ENCODE peak calls at places on chromosomes 7 and 10, in ten cellular contexts. S, N, G, T, J, K, Y, Z, M and A are unnamed samples.

GRCh38 chr7:30682131-30683083 is at the start of gene CRHR2:
- DNase-seq in Y (no peak), T (no peak), Z (peak), N (no peak), J (no peak), G (no peak), K (no peak), S (no peak), M (peak), A (peak)

GRCh38 chr10:92914478-92915066 is 66.3 kb downstream of the EXOC6 start:
- DNase-seq in Z (peak), T (peak), S (peak), M (peak), Y (peak), K (peak), N (no peak), G (no peak), J (no peak), A (peak)

GRCh38 chr10:86385806-86386205 is 19.2 kb upstream of the GRID1 start:
- DNase-seq in J (no peak), Y (peak), S (no peak), Z (no peak), T (no peak), G (no peak), N (peak), M (no peak), K (no peak), A (no peak)

GRCh38 chr7:100488333-100489095 is 4.8 kb downstream of the NYAP1 start:
- DNase-seq in Y (no peak), G (no peak), K (no peak), J (no peak), N (no peak), T (no peak), S (no peak), M (no peak), Z (no peak), A (no peak)

GRCh38 chr7:18552311-18552916 is 56.9 kb downstream of the HDAC9 start:
- DNase-seq in K (no peak), G (no peak), N (no peak), Z (no peak), T (no peak), S (no peak), M (peak), J (no peak), Y (no peak), A (no peak)

GRCh38 chr10:70602665-70603438 is at the start of gene PRF1:
- DNase-seq in Y (no peak), K (no peak), Z (peak), N (no peak), T (no peak), G (no peak), J (no peak), M (no peak), S (no peak), A (no peak)

GRCh38 chr10:612696-613095 is 76.8 kb downstream of the DIP2C start:
- DNase-seq in K (no peak), Z (no peak), J (no peak), Y (no peak), N (no peak), G (no peak), T (no peak), M (no peak), S (no peak), A (no peak)

GRCh38 chr10:102802920-102803534 is 34.2 kb downstream of the CYP17A1 start:
- DNase-seq in T (peak), Y (peak), M (peak), Z (no peak), N (peak), S (no peak), G (peak), J (no peak), K (peak), A (no peak)

GRCh38 chr10:128268015-128268722 is 141.9 kb upstream of the MKI67 start:
- DNase-seq in K (peak), G (peak), M (peak), Z (no peak), T (peak), N (no peak), J (no peak), Y (no peak), S (peak), A (peak)

GRCh38 chr10:49613160-49613881 is 516 bp upstream of the CHAT start:
- DNase-seq in Z (no peak), Y (no peak), K (no peak), G (no peak), M (no peak), N (peak), T (no peak), S (no peak), J (no peak), A (no peak)

GRCh38 chr7:2451171-2452073 is 24.8 kb downstream of the GRIFIN start:
- DNase-seq in M (peak), T (peak), J (peak), S (peak), Y (peak), Z (peak), N (peak), K (peak), G (peak), A (peak)

GRCh38 chr10:122911889-122912484 is 1.6 kb downstream of the FAM24A start:
- DNase-seq in T (peak), N (no peak), S (peak), M (peak), Y (peak), K (peak), J (no peak), Z (peak), G (peak), A (no peak)

GRCh38 chr10:102120142-102120986 is at the start of gene LDB1:
- DNase-seq in T (peak), K (peak), S (peak), J (peak), Y (peak), M (peak), Z (peak), N (peak), G (no peak), A (peak)

GRCh38 chr10:70735161-70735560 is 50.0 kb downstream of the TBATA start:
- DNase-seq in S (no peak), G (no peak), M (no peak), K (no peak), J (no peak), T (no peak), Z (no peak), N (no peak), Y (no peak), A (no peak)

GRCh38 chr7:85655252-85655651 is 468.4 kb upstream of the SEMA3D start:
- DNase-seq in Y (no peak), Z (no peak), N (no peak), M (no peak), T (no peak), K (no peak), G (no peak), J (no peak), S (no peak), A (no peak)

GRCh38 chr7:65839846-65840245 is 33.0 kb upstream of the VKORC1L1 start:
- DNase-seq in M (no peak), J (no peak), Z (no peak), K (no peak), T (no peak), S (no peak), N (no peak), Y (no peak), G (no peak), A (no peak)

GRCh38 chr7:130904031-130904757 is 170.2 kb upstream of the KLF14 start:
- DNase-seq in M (peak), S (no peak), N (no peak), Y (peak), K (no peak), G (no peak), T (peak), J (no peak), Z (no peak), A (no peak)
- H3K4me3 ChIP-seq in M (peak), S (no peak), N (no peak), Y (no peak), K (no peak), G (no peak), T (peak), J (peak), Z (no peak), A (no peak)

GRCh38 chr10:5402798-5403197 is 1.8 kb downstream of the TUBAL3 start:
- DNase-seq in K (no peak), T (no peak), N (no peak), Z (no peak), G (no peak), M (no peak), J (no peak), Y (no peak), S (no peak), A (no peak)

GRCh38 chr10:5400843-5401242 is 3.8 kb downstream of the TUBAL3 start:
- DNase-seq in K (no peak), Y (no peak), S (peak), G (no peak), N (no peak), M (no peak), Z (no peak), J (no peak), T (no peak), A (no peak)

GRCh38 chr10:5399332-5399731 is 5.3 kb downstream of the TUBAL3 start:
- DNase-seq in Z (no peak), N (no peak), T (no peak), S (no peak), M (no peak), G (no peak), K (no peak), Y (no peak), J (no peak), A (no peak)

GRCh38 chr10:5406918-5407317 is 2.3 kb upstream of the TUBAL3 start:
- DNase-seq in Z (no peak), K (no peak), Y (no peak), N (no peak), M (no peak), T (no peak), J (no peak), G (no peak), S (no peak), A (no peak)

DNA sequence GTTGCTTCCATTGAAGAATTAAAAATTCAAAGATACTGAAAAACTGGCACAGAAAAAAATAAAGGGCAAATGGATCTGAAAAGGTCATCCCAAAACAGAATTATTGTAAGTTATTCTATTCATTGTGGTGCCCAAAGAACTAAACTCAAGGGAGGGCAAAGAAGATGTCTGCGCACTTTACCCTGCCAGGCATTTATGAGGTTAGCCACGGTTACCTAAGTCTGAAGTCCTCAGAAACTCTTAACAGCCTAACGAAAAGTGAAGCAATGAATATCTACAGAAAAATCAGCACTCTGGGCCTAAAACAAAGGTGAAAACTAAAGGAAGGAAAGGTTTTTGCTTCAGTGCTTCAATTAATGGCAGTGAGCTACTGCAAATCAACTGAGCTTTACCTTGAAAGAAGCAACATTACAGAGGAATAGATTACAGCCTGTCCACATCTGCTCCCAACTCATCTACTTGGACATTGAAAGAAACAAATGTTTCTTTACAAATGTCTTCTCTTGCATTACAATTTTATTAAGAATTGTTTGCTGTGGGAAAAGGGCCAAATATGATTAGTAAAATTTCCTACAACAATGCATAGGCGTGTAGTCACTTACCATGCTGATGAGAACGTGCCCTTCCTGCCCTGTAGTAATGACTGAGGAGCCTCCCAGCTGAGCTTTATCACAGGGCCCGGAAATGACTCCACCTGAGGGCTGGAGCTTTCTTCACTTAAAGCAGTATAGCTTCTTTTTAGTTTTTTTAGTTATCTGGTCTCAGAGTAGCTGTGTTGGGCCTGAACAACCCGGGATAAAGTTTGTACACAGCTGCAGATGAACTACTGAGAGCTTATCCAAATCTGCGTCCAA is at the start of gene TUBAL3:
- DNase-seq in K (no peak), T (peak), M (no peak), G (no peak), J (no peak), S (no peak), Y (peak), N (no peak), Z (no peak), A (no peak)
- H3K4me3 ChIP-seq in K (no peak), T (no peak), M (no peak), G (no peak), J (no peak), S (no peak), Y (no peak), N (no peak), Z (no peak), A (no peak)

GRCh38 chr10:35422236-35422635 is 85.9 kb downstream of the CCNY start:
- DNase-seq in N (no peak), K (no peak), S (no peak), T (peak), J (no peak), Y (peak), G (no peak), Z (no peak), M (peak), A (no peak)

GRCh38 chr10:35423505-35424306 is 87.4 kb downstream of the CCNY start:
- DNase-seq in S (no peak), Y (peak), M (peak), J (no peak), T (peak), G (no peak), N (no peak), K (no peak), Z (no peak), A (no peak)

GRCh38 chr10:35420827-35421552 is 84.7 kb downstream of the CCNY start:
- DNase-seq in K (no peak), N (peak), T (no peak), Z (no peak), M (peak), S (no peak), Y (peak), J (no peak), G (no peak), A (no peak)

GRCh38 chr10:35420044-35420443 is 83.7 kb downstream of the CCNY start:
- DNase-seq in Y (peak), N (no peak), G (no peak), Z (no peak), M (peak), K (no peak), S (no peak), J (no peak), T (peak), A (no peak)

GRCh38 chr10:35421553-35422178 is 85.4 kb downstream of the CCNY start:
- DNase-seq in S (no peak), Y (peak), G (no peak), J (peak), T (peak), M (peak), N (peak), K (no peak), Z (no peak), A (peak)
- H3K4me3 ChIP-seq in S (no peak), Y (no peak), G (no peak), J (peak), T (no peak), M (peak), N (no peak), K (no peak), Z (no peak), A (no peak)

DNA sequence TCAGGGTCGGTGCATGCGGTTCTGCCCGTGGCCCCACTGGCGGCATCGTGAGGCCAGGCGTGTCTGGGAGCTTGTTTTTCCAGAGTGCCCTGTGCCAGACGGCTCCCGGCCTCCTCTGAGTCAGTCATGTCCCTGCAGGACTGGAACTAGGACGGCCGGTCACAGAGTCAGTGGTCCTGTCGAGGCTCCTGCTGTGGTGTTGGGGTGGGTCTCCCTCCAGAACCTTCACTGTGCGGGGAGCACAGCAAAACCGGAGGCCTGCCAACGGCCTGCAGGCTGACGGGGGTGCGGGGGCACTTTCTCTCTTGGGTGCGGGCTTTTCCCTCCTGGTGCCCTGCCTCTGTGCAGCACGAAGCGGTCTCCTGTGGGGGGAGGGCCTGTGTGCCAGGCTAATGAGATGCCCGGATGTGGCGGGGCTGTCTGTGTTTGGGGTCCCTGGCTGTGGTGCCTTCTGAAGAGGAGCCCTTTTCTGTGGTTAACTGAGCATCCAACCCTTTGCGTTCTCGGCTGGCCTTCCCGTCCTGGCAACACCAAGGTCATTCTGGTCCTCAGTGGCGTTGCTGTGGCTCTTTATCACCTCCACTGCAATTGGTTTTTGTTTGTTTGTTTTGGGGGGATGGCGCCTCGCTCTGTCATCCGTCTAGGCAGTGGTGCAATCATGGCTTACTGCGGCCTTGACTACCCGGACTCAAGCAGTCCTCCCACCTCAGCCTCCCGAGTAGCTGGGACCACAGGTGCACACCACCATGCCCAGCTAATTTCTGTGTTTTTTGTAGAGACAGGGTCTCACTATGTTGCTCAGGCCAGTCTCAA is 8.0 kb downstream of the GET4 start:
- DNase-seq in G (no peak), T (no peak), K (no peak), Y (peak), S (no peak), N (peak), Z (no peak), M (peak), J (no peak), A (no peak)
- H3K4me3 ChIP-seq in G (no peak), T (no peak), K (no peak), Y (no peak), S (no peak), N (no peak), Z (no peak), M (no peak), J (no peak), A (no peak)

GRCh38 chr10:22280078-22280477 is 36.1 kb upstream of the COMMD3 start:
- DNase-seq in Z (no peak), M (no peak), G (no peak), N (no peak), K (no peak), Y (no peak), T (no peak), S (no peak), J (no peak), A (no peak)

DNA sequence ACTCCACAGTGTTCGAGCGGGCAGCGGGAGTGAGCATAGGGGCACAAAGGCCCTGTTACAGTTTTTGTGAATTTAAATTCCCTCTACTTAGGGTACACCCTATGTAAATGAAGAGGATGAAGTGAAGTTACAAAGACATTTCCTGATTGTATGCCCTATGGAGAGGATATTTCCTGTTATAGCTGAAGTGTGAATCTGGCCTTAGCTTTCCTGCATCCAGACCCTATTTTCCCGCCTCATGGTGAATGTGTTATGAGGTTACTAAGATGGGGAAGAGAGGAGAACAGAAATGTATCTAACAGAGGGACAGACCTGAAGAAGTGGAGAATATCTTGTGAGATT is 37.8 kb upstream of the COMMD3 start:
- DNase-seq in T (no peak), M (no peak), Y (no peak), G (no peak), J (no peak), S (no peak), K (no peak), Z (no peak), N (no peak), A (no peak)
- H3K4me3 ChIP-seq in T (no peak), M (no peak), Y (no peak), G (no peak), J (no peak), S (peak), K (no peak), Z (no peak), N (no peak), A (no peak)

GRCh38 chr7:156617215-156617614 is 23.4 kb upstream of the RNF32 start:
- DNase-seq in K (no peak), Y (no peak), Z (no peak), G (no peak), S (no peak), N (no peak), T (no peak), J (no peak), M (no peak), A (no peak)
- H3K4me3 ChIP-seq in K (no peak), Y (no peak), Z (no peak), G (peak), S (no peak), N (no peak), T (no peak), J (no peak), M (peak), A (no peak)

GRCh38 chr7:152522551-152522950 is 86.7 kb upstream of the KMT2C start:
- DNase-seq in T (no peak), S (peak), J (no peak), K (no peak), M (no peak), G (no peak), Y (no peak), N (no peak), Z (no peak), A (peak)
- H3K4me3 ChIP-seq in T (peak), S (peak), J (peak), K (no peak), M (no peak), G (no peak), Y (no peak), N (peak), Z (no peak), A (peak)

GRCh38 chr10:126302831-126303230 is 85.4 kb downstream of the ADAM12 start:
- DNase-seq in J (no peak), S (peak), Y (peak), K (no peak), T (peak), Z (no peak), G (no peak), M (peak), N (no peak), A (no peak)
- H3K4me3 ChIP-seq in J (no peak), S (no peak), Y (no peak), K (no peak), T (no peak), Z (no peak), G (no peak), M (no peak), N (no peak), A (no peak)

DNA sequence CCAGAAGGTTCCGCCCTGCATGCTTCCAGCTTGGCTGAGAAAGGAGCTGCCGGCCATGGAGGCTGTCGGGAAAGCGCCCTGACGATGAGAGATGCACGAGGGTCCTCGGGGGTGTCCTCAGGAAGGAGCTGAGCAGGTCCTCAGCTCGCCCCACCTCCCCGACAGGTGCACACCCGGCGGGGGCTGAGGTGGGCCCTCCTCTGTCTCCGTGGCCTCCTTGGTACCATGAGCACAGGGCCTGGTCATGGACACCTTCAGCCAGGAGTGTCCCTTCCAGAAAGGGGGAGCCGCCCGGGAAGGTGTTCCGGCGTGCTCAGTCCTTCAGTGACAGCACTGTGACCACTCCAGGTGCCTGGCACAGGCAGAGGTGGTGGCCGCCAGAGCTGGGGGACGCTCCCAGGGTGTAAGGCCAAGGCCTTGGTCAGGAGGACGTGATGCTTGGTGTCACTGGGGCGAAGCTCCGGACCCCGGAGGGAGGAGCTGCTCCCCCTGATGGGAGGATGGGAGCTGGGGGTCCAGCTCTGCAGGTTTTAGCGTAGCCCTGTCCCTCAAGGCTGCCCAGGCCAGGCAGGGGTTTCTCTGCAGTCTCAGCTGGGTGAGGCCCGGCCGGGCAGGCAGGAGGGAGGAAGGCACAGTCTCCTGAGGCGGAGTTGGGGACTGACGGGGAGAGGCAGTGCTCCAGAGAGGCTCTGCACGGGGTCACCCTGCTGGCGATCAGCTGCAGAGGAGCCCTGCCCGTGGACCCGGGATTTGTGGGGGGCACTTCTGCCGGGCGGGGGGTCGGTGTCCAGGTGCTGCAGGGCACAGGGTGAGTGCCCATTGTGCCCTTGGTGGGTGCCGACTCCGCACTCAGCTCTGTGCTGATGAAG is 56.6 kb upstream of the DNAJB6 start:
- DNase-seq in K (no peak), N (no peak), M (no peak), T (no peak), Z (no peak), J (no peak), Y (no peak), G (no peak), S (no peak), A (no peak)
- H3K4me3 ChIP-seq in K (no peak), N (peak), M (peak), T (peak), Z (no peak), J (peak), Y (no peak), G (peak), S (no peak), A (no peak)